ENCODE peak calls at places on chromosome 14, in seven cellular contexts. U, L, A, O, J, P and C are unnamed samples.

GRCh38 chr14:76937181-76938091 is 91.1 kb downstream of the IRF2BPL start:
- DNase-seq in U (no peak), L (no peak), A (no peak), O (no peak), J (peak; percentile 49), P (peak; percentile 90), C (peak; percentile 98)

GRCh38 chr14:97930191-97930590 is 1133.0 kb downstream of the VRK1 start:
- DNase-seq in U (no peak), L (no peak), A (no peak), O (no peak), J (no peak), P (no peak), C (no peak)

GRCh38 chr14:74400328-74400727 is 25.7 kb downstream of the SYNDIG1L start:
- DNase-seq in U (no peak), L (no peak), A (no peak), O (no peak), J (no peak), P (no peak), C (peak; percentile 35)

GRCh38 chr14:29278301-29278700 is 511.7 kb downstream of the FOXG1 start:
- DNase-seq in U (no peak), L (no peak), A (no peak), O (no peak), J (no peak), P (no peak), C (no peak)

GRCh38 chr14:61562321-61563161 is 132.8 kb upstream of the HIF1A start:
- DNase-seq in U (peak; percentile 51), L (no peak), A (no peak), O (peak; percentile 74), J (no peak), P (peak; percentile 100), C (peak; percentile 98)

GRCh38 chr14:93081875-93082570 is 33.7 kb downstream of the ITPK1 start:
- DNase-seq in U (no peak), L (no peak), A (no peak), O (no peak), J (peak; percentile 37), P (no peak), C (peak; percentile 71)

GRCh38 chr14:94355191-94355794 is 32.2 kb upstream of the SERPINA6 start:
- DNase-seq in U (no peak), L (no peak), A (no peak), O (no peak), J (peak; percentile 32), P (peak; percentile 76), C (peak; percentile 45)

GRCh38 chr14:96069421-96069820 is 30.3 kb downstream of the C14orf132 start:
- DNase-seq in U (no peak), L (no peak), A (no peak), O (no peak), J (no peak), P (no peak), C (no peak)

GRCh38 chr14:100586520-100587247 is 533 bp downstream of the BEGAIN start:
- DNase-seq in U (no peak), L (no peak), A (no peak), O (no peak), J (peak; percentile 73), P (no peak), C (no peak)

GRCh38 chr14:101241807-101242278 is 319.5 kb upstream of the DIO3 start:
- DNase-seq in U (no peak), L (no peak), A (no peak), O (no peak), J (no peak), P (no peak), C (no peak)

GRCh38 chr14:61347771-61348443 is 26.5 kb downstream of the PRKCH start:
- DNase-seq in U (no peak), L (no peak), A (no peak), O (peak; percentile 73), J (no peak), P (no peak), C (peak; percentile 26)

GRCh38 chr14:37899365-37899764 is 303.9 kb downstream of the TTC6 start:
- DNase-seq in U (no peak), L (no peak), A (no peak), O (no peak), J (no peak), P (no peak), C (no peak)

GRCh38 chr14:45251912-45252311 is 1.1 kb downstream of the MIS18BP1 start:
- DNase-seq in U (peak; percentile 1), L (no peak), A (no peak), O (no peak), J (no peak), P (peak; percentile 15), C (no peak)

GRCh38 chr14:83255015-83255726 is 1721.5 kb upstream of the SEL1L start:
- DNase-seq in U (no peak), L (no peak), A (no peak), O (no peak), J (no peak), P (no peak), C (peak; percentile 3)

GRCh38 chr14:52327374-52328226 is 13.5 kb downstream of the PTGER2 start:
- DNase-seq in U (no peak), L (no peak), A (no peak), O (no peak), J (no peak), P (peak; percentile 56), C (no peak)

GRCh38 chr14:102508774-102509743 is 517 bp downstream of the ANKRD9 start:
- DNase-seq in U (peak; percentile 42), L (no peak), A (no peak), O (peak; percentile 53), J (peak; percentile 54), P (peak; percentile 35), C (peak; percentile 33)

GRCh38 chr14:74424606-74425005 is 1.4 kb downstream of the SYNDIG1L start:
- DNase-seq in U (no peak), L (no peak), A (no peak), O (no peak), J (no peak), P (no peak), C (no peak)

GRCh38 chr14:75310295-75311059 is 31.8 kb downstream of the FOS start:
- DNase-seq in U (no peak), L (no peak), A (peak; percentile 80), O (no peak), J (peak; percentile 66), P (peak; percentile 86), C (peak; percentile 93)

GRCh38 chr14:23103581-23103980 is 1.2 kb downstream of the CIROP start:
- DNase-seq in U (no peak), L (no peak), A (no peak), O (no peak), J (no peak), P (no peak), C (no peak)

GRCh38 chr14:104424406-104425072 is 155.0 kb upstream of the C14orf180 start:
- DNase-seq in U (no peak), L (no peak), A (no peak), O (no peak), J (peak; percentile 57), P (no peak), C (peak; percentile 0)

GRCh38 chr14:61537567-61538463 is 157.5 kb upstream of the HIF1A start:
- DNase-seq in U (no peak), L (no peak), A (no peak), O (no peak), J (no peak), P (peak; percentile 90), C (peak; percentile 87)

GRCh38 chr14:57480044-57480443 is 13.6 kb downstream of the CCDC198 start:
- DNase-seq in U (no peak), L (no peak), A (no peak), O (no peak), J (no peak), P (peak; percentile 39), C (no peak)